ENCODE peak calls at places on chromosome 17, in five cellular contexts. S, T, V, F and G are unnamed samples.

GRCh38 chr17:58172369-58173071 is 5.7 kb downstream of the OR4D2 start:
- DNase-seq in S (peak; percentile 79), T (peak; percentile 9), V (peak; percentile 64), F (no peak), G (no peak)

GRCh38 chr17:3944485-3945388 is 19.5 kb downstream of the ATP2A3 start:
- DNase-seq in S (peak; percentile 29), T (peak; percentile 49), V (peak; percentile 97), F (no peak), G (no peak)

GRCh38 chr17:33647976-33648375 is 354.9 kb upstream of the ASIC2 start:
- DNase-seq in S (no peak), T (no peak), V (peak; percentile 63), F (no peak), G (no peak)

GRCh38 chr17:46053911-46054534 is 55.0 kb downstream of the STH start:
- DNase-seq in S (no peak), T (peak; percentile 23), V (no peak), F (no peak), G (no peak)

GRCh38 chr17:13943859-13944258 is 125.4 kb upstream of the COX10 start:
- DNase-seq in S (no peak), T (no peak), V (no peak), F (no peak), G (no peak)

GRCh38 chr17:75024686-75025397 is 12.4 kb downstream of the MRPL58 start:
- DNase-seq in S (no peak), T (no peak), V (no peak), F (no peak), G (no peak)

GRCh38 chr17:27991594-27991993 is 50.9 kb upstream of the NLK start:
- DNase-seq in S (no peak), T (no peak), V (no peak), F (no peak), G (no peak)

GRCh38 chr17:79842656-79843474 is 3.6 kb upstream of the CBX4 start:
- DNase-seq in S (no peak), T (peak; percentile 15), V (peak; percentile 63), F (no peak), G (no peak)

GRCh38 chr17:9334536-9335446 is 240.8 kb downstream of the STX8 start:
- DNase-seq in S (peak; percentile 4), T (no peak), V (no peak), F (no peak), G (no peak)

GRCh38 chr17:74759243-74759801 is 10.9 kb downstream of the NHERF1 start:
- DNase-seq in S (no peak), T (no peak), V (no peak), F (no peak), G (no peak)

GRCh38 chr17:17424552-17424951 is 52.2 kb upstream of the MED9 start:
- DNase-seq in S (no peak), T (no peak), V (no peak), F (no peak), G (no peak)

GRCh38 chr17:58414596-58414997 is 2.7 kb downstream of the RNF43 start:
- DNase-seq in S (no peak), T (no peak), V (no peak), F (no peak), G (no peak)

GRCh38 chr17:71176315-71176714 is 944.5 kb upstream of the SOX9 start:
- DNase-seq in S (no peak), T (no peak), V (no peak), F (no peak), G (no peak)

GRCh38 chr17:43998552-43998951 is 5.9 kb upstream of the NAGS start:
- DNase-seq in S (no peak), T (peak; percentile 65), V (no peak), F (no peak), G (no peak)

GRCh38 chr17:72613411-72614292 is 478.8 kb downstream of the SLC39A11 start:
- DNase-seq in S (no peak), T (peak; percentile 50), V (no peak), F (peak; percentile 65), G (no peak)

GRCh38 chr17:83084214-83084613 is 4.8 kb downstream of the METRNL start:
- DNase-seq in S (no peak), T (no peak), V (no peak), F (no peak), G (no peak)

GRCh38 chr17:35978346-35978745 is 3.0 kb downstream of the CCL16 start:
- DNase-seq in S (no peak), T (no peak), V (no peak), F (no peak), G (no peak)

GRCh38 chr17:64115871-64116534 is 13.9 kb downstream of the ERN1 start:
- DNase-seq in S (no peak), T (peak; percentile 97), V (no peak), F (no peak), G (peak; percentile 46)

GRCh38 chr17:9072626-9073339 is 51.5 kb downstream of the NTN1 start:
- DNase-seq in S (no peak), T (peak; percentile 34), V (no peak), F (no peak), G (no peak)

GRCh38 chr17:67617304-67617899 is 100.3 kb upstream of the NOL11 start:
- DNase-seq in S (no peak), T (no peak), V (no peak), F (no peak), G (no peak)

GRCh38 chr17:67623767-67624166 is 94.0 kb upstream of the NOL11 start:
- DNase-seq in S (no peak), T (no peak), V (no peak), F (no peak), G (no peak)

GRCh38 chr17:67620088-67620487 is 97.6 kb upstream of the NOL11 start:
- DNase-seq in S (no peak), T (no peak), V (no peak), F (no peak), G (no peak)

GRCh38 chr17:67619555-67619954 is 98.2 kb upstream of the NOL11 start:
- DNase-seq in S (no peak), T (no peak), V (no peak), F (no peak), G (no peak)

DNA sequence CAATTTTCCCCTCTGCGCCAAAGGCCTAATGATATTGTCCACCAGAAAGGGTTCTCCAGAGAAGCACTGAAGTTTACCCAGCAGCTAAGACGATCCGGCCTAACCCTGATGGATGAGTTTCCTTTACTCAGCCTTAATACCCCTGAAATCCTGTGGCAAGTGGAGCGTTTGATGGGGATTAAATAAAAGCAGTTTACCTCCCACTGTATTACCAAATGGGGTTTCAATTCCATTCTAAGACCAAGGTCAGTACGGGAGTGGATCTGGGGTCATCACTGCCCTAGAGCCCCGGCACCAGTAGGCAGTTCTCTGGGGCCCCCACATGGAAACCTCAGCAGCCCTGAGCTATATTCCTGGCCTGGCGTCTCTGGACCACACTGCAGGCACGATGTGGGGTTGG is 97.1 kb upstream of the NOL11 start:
- DNase-seq in S (no peak), T (no peak), V (no peak), F (no peak), G (no peak)
- TF ChIP-seq CTCF in S (no peak), T (no peak), V (no peak), F (no peak), G (no peak)

GRCh38 chr17:56982312-56982711 is 4.4 kb downstream of the SCPEP1 start:
- DNase-seq in S (no peak), T (no peak), V (no peak), F (no peak), G (no peak)

GRCh38 chr17:56976941-56977570 is 875 bp upstream of the SCPEP1 start:
- DNase-seq in S (no peak), T (peak; percentile 23), V (no peak), F (no peak), G (no peak)

GRCh38 chr17:56978441-56979090 is 635 bp downstream of the SCPEP1 start:
- DNase-seq in S (no peak), T (peak; percentile 39), V (no peak), F (no peak), G (no peak)

GRCh38 chr17:56977673-56978395 is at the start of gene SCPEP1:
- DNase-seq in S (peak; percentile 60), T (peak; percentile 72), V (peak; percentile 95), F (peak; percentile 32), G (no peak)

DNA sequence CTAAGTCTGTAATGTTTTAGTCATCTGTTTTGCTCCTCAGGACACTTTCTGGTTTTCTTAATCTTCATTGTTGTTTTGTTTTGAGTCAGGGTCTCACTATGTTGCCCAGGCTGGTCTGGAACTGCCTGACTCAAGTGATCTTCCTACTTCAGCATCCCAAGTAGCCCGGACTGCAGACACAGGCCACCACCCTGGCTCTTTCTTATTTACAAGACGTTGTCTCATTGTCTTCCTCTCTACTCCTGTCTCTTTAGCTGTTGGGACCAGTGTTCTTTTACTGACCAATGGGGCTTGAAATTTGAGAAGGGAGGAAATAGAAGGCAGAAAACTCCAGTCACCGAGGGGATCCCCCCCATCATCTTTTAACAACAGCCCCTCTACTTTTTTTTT is 1.2 kb downstream of the SCPEP1 start:
- DNase-seq in S (no peak), T (peak; percentile 5), V (peak; percentile 53), F (no peak), G (no peak)
- H3K4me3 ChIP-seq in S (no peak overlapping the region), T (peak overlapping the region; percentile 90), V (peak overlapping the region; percentile 53), F (no peak overlapping the region), G (no peak overlapping the region)

GRCh38 chr17:69761767-69762321 is 313.2 kb upstream of the KCNJ16 start:
- DNase-seq in S (no peak), T (peak; percentile 96), V (no peak), F (peak; percentile 86), G (peak; percentile 98)
- TF ChIP-seq CTCF in S (no peak), T (no peak), V (no peak), F (no peak), G (no peak)

DNA sequence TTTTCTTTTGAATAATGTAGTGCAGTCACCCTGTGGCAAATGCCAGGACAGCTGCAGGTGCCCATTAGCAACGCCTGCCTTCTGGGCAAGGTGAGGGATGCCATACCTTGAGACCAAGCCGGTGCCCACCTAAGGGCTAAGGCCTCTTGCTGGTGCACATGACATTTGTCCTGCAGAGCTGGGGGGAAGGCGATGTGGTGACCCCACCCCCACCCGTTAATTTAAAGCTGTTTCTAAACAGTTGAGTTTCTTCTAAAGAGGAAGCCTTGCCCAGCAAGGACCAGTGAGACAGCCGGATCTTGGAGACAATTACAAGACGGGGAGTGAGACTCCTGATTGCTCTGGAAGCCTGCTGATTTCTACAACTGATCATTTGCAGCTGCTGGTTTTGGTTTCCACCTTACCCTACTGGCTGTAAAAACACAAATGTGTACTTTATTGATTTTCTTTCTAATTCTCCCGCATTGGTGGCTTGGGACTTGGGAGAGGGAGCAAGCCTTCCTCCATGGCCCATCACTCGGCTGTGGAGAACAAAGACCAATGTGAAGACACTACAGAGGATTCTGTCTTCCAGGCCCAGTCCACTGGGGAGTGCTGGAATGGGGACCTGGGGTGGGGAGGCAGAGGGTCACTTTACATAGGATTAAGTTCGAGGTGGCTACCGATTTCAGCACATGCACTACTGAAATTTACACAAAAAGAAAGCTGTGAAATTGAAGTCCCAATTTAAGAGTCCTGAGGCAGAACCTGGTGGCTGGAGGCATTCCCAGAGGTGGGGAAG is 2.7 kb downstream of the CDK5R1 start:
- DNase-seq in S (no peak), T (no peak), V (no peak), F (no peak), G (no peak)
- H3K4me3 ChIP-seq in S (no peak overlapping the region), T (no peak overlapping the region), V (no peak overlapping the region), F (no peak overlapping the region), G (no peak overlapping the region)